ENCODE peak calls at places on chromosomes 12 and 14, in nine cellular contexts. One of them, this sample, is unnamed.

GRCh38 chr14:21098134-21098891 is at the start of gene ZNF219:
- DNase-seq in CD8-positive, alpha-beta T cell: peak
- DNase-seq in adrenal gland: peak
- DNase-seq in OCI-M1: peak
- DNase-seq in fibroblast of lung: peak
- DNase-seq in DMS 273 treated with DMSO at 0.1 percent for 48 hours: peak
- DNase-seq in HT1080: peak
- DNase-seq in trophoblast cell: peak
- DNase-seq in fibroblast of the aortic adventitia: peak
- DNase-seq in this sample: no peak

GRCh38 chr12:124548854-124549378 is 18.5 kb downstream of the NCOR2 start:
- DNase-seq in OCI-M1: no peak
- DNase-seq in fibroblast of lung: peak
- DNase-seq in CD8-positive, alpha-beta T cell: no peak
- DNase-seq in DMS 273 treated with DMSO at 0.1 percent for 48 hours: no peak
- DNase-seq in fibroblast of the aortic adventitia: peak
- DNase-seq in adrenal gland: peak
- DNase-seq in trophoblast cell: peak
- DNase-seq in HT1080: no peak
- DNase-seq in this sample: no peak

GRCh38 chr12:31890295-31891285 is 68.6 kb upstream of the RESF1 start:
- DNase-seq in trophoblast cell: no peak
- DNase-seq in adrenal gland: no peak
- DNase-seq in HT1080: no peak
- DNase-seq in OCI-M1: no peak
- DNase-seq in CD8-positive, alpha-beta T cell: no peak
- DNase-seq in fibroblast of lung: no peak
- DNase-seq in fibroblast of the aortic adventitia: no peak
- DNase-seq in DMS 273 treated with DMSO at 0.1 percent for 48 hours: no peak
- DNase-seq in this sample: peak

GRCh38 chr12:115337693-115338543 is 653.9 kb upstream of the TBX3 start:
- DNase-seq in OCI-M1: peak
- DNase-seq in fibroblast of the aortic adventitia: peak
- DNase-seq in fibroblast of lung: peak
- DNase-seq in adrenal gland: peak
- DNase-seq in HT1080: peak
- DNase-seq in CD8-positive, alpha-beta T cell: no peak
- DNase-seq in DMS 273 treated with DMSO at 0.1 percent for 48 hours: no peak
- DNase-seq in trophoblast cell: peak
- DNase-seq in this sample: no peak

GRCh38 chr12:13425766-13426165 is 229.2 kb downstream of the EMP1 start:
- DNase-seq in OCI-M1: no peak
- DNase-seq in DMS 273 treated with DMSO at 0.1 percent for 48 hours: no peak
- DNase-seq in adrenal gland: no peak
- DNase-seq in fibroblast of the aortic adventitia: peak
- DNase-seq in fibroblast of lung: no peak
- DNase-seq in trophoblast cell: no peak
- DNase-seq in CD8-positive, alpha-beta T cell: no peak
- DNase-seq in HT1080: peak
- DNase-seq in this sample: no peak

GRCh38 chr12:74111688-74112360 is 425.8 kb upstream of the ATXN7L3B start:
- DNase-seq in DMS 273 treated with DMSO at 0.1 percent for 48 hours: no peak
- DNase-seq in CD8-positive, alpha-beta T cell: no peak
- DNase-seq in HT1080: peak
- DNase-seq in fibroblast of the aortic adventitia: no peak
- DNase-seq in fibroblast of lung: no peak
- DNase-seq in adrenal gland: no peak
- DNase-seq in trophoblast cell: peak
- DNase-seq in OCI-M1: peak
- DNase-seq in this sample: no peak

GRCh38 chr12:65878540-65878939 is 54.3 kb downstream of the HMGA2 start:
- DNase-seq in HT1080: no peak
- DNase-seq in trophoblast cell: peak
- DNase-seq in fibroblast of the aortic adventitia: peak
- DNase-seq in CD8-positive, alpha-beta T cell: no peak
- DNase-seq in adrenal gland: no peak
- DNase-seq in fibroblast of lung: peak
- DNase-seq in DMS 273 treated with DMSO at 0.1 percent for 48 hours: no peak
- DNase-seq in OCI-M1: no peak
- DNase-seq in this sample: no peak

GRCh38 chr12:40892528-40892927 is 200.3 kb downstream of the CNTN1 start:
- DNase-seq in adrenal gland: no peak
- DNase-seq in fibroblast of the aortic adventitia: no peak
- DNase-seq in CD8-positive, alpha-beta T cell: no peak
- DNase-seq in fibroblast of lung: no peak
- DNase-seq in HT1080: no peak
- DNase-seq in DMS 273 treated with DMSO at 0.1 percent for 48 hours: no peak
- DNase-seq in OCI-M1: no peak
- DNase-seq in trophoblast cell: no peak
- DNase-seq in this sample: peak

This sample was measured in MM.1S.